ENCODE peak calls at places on chromosomes 12 and 14, in four cellular contexts. P, Q, E and J are unnamed samples.

GRCh38 chr14:30443368-30444007 is 115.5 kb upstream of the G2E3 start:
- DNase-seq in P (no peak), Q (peak; percentile 44), E (no peak), J (peak; percentile 78)

GRCh38 chr14:97056086-97056485 is 258.9 kb downstream of the VRK1 start:
- DNase-seq in Q (no peak), E (no peak), P (no peak), J (no peak)

GRCh38 chr14:77123381-77124344 is 17.9 kb downstream of the ZDHHC22 start:
- DNase-seq in P (peak; percentile 85), Q (peak; percentile 32), E (no peak), J (peak; percentile 60)

GRCh38 chr14:80213602-80214001 is 2.3 kb upstream of the DIO2 start:
- DNase-seq in E (no peak), Q (peak; percentile 46), P (no peak), J (peak; percentile 90)

GRCh38 chr14:21233457-21234076 is 35.7 kb downstream of the HNRNPC start:
- DNase-seq in E (no peak), Q (no peak), P (no peak), J (peak; percentile 59)

GRCh38 chr14:92747701-92748258 is 647 bp downstream of the LGMN start:
- DNase-seq in Q (peak; percentile 66), P (no peak), E (no peak), J (no peak)

GRCh38 chr12:57237653-57237951 is 8.1 kb downstream of the SHMT2 start:
- DNase-seq in P (no peak), E (no peak), Q (no peak), J (no peak)

GRCh38 chr12:11555743-11556625 is 93.5 kb upstream of the ETV6 start:
- DNase-seq in Q (no peak), P (no peak), E (no peak), J (no peak)

GRCh38 chr12:125856899-125857298 is 791.7 kb downstream of the AACS start:
- DNase-seq in E (no peak), P (no peak), Q (no peak), J (no peak)

GRCh38 chr14:104799657-104800599 is 973 bp upstream of the ZBTB42 start:
- DNase-seq in P (peak; percentile 84), Q (peak; percentile 85), E (peak; percentile 67), J (peak; percentile 88)

GRCh38 chr12:119938049-119938667 is 50.9 kb upstream of the BICDL1 start:
- DNase-seq in P (no peak), Q (peak; percentile 68), E (peak; percentile 60), J (peak; percentile 86)

GRCh38 chr14:100654814-100655795 is 67.9 kb upstream of the BEGAIN start:
- DNase-seq in P (no peak), Q (peak; percentile 33), E (no peak), J (peak; percentile 55)

GRCh38 chr14:99684356-99684952 is 356 bp downstream of the CYP46A1 start:
- DNase-seq in Q (peak; percentile 19), P (no peak), E (peak; percentile 11), J (no peak)

GRCh38 chr12:46109343-46110219 is 119.2 kb upstream of the SCAF11 start:
- DNase-seq in E (no peak), Q (no peak), P (no peak), J (no peak)

GRCh38 chr14:56199976-56200577 is 81.9 kb downstream of the PELI2 start:
- DNase-seq in P (no peak), E (no peak), Q (peak; percentile 57), J (no peak)

GRCh38 chr12:67441736-67442346 is 172.7 kb downstream of the CAND1 start:
- DNase-seq in E (peak; percentile 61), Q (peak; percentile 87), P (peak; percentile 79), J (peak; percentile 93)

GRCh38 chr14:22112004-22112403 is 438.4 kb upstream of the OR4E1 start:
- DNase-seq in E (no peak), Q (peak; percentile 29), P (no peak), J (peak; percentile 80)

GRCh38 chr12:27703720-27704452 is 6.7 kb upstream of the MRPS35 start:
- DNase-seq in Q (peak; percentile 79), E (peak; percentile 62), P (no peak), J (peak; percentile 90)

GRCh38 chr12:68733661-68734071 is 12.3 kb upstream of the SLC35E3 start:
- DNase-seq in E (no peak), Q (no peak), P (no peak), J (no peak)

GRCh38 chr12:96514328-96514727 is 25.0 kb downstream of the CFAP54 start:
- DNase-seq in Q (peak; percentile 84), E (no peak), P (no peak), J (no peak)